ENCODE peak calls at places on chromosomes 12 and 14, in nine cellular contexts. S is suprapubic skin, Y is tibial nerve, U is esophagus squamous epithelium, C is right lobe of liver, H is testis, B is ovary, P is IMR-90, J is body of pancreas. G is an unnamed sample.

GRCh38 chr14:103542545-103543088 is 13.6 kb downstream of the TRMT61A start:
- DNase-seq in U (no peak), P (no peak), H (peak; percentile 61), C (no peak), Y (no peak), S (no peak), J (no peak), B (peak; percentile 47), G (peak; percentile 54)

GRCh38 chr12:57657744-57658143 is 24.7 kb upstream of the B4GALNT1 start:
- DNase-seq in J (peak; percentile 76), C (peak; percentile 70), U (no peak), H (no peak), Y (no peak), S (no peak), B (peak; percentile 37), P (peak; percentile 5), G (peak; percentile 55)

GRCh38 chr12:47377414-47378221 is 297.9 kb upstream of the AMIGO2 start:
- DNase-seq in P (peak; percentile 100), S (peak; percentile 96), H (peak; percentile 90), B (peak; percentile 100), U (peak; percentile 13), J (peak; percentile 44), C (no peak), Y (peak; percentile 91), G (peak; percentile 72)

GRCh38 chr12:66584673-66585072 is 94.2 kb downstream of the GRIP1 start:
- DNase-seq in Y (no peak), U (no peak), J (no peak), C (no peak), H (no peak), S (no peak), P (no peak), B (no peak), G (no peak)

GRCh38 chr12:57517187-57517586 is 3.1 kb downstream of the DDIT3 start:
- DNase-seq in B (no peak), J (no peak), P (peak; percentile 72), C (no peak), S (no peak), U (no peak), H (no peak), Y (no peak), G (no peak)

GRCh38 chr12:25648460-25648859 is 95.4 kb upstream of the LMNTD1 start:
- DNase-seq in B (no peak), P (peak; percentile 73), H (peak; percentile 16), Y (no peak), J (peak; percentile 59), C (no peak), S (peak; percentile 69), U (no peak), G (no peak)

GRCh38 chr12:6464531-6464930 is 5.9 kb downstream of the VAMP1 start:
- DNase-seq in B (no peak), C (no peak), S (no peak), U (no peak), J (no peak), H (no peak), Y (no peak), P (no peak), G (no peak)

GRCh38 chr12:8077207-8077606 is 4.9 kb upstream of the NECAP1 start:
- DNase-seq in J (no peak), U (no peak), S (no peak), Y (no peak), C (no peak), B (no peak), P (peak; percentile 62), H (no peak), G (no peak)

GRCh38 chr12:2358986-2359658 is 306.3 kb downstream of the CACNA1C start:
- DNase-seq in Y (no peak), U (no peak), B (no peak), H (no peak), J (no peak), C (no peak), S (no peak), P (no peak), G (no peak)

GRCh38 chr12:90910958-90911357 is 44.0 kb downstream of the CCER1 start:
- DNase-seq in U (no peak), P (peak; percentile 47), S (no peak), Y (no peak), H (no peak), C (no peak), B (no peak), J (no peak), G (no peak)

GRCh38 chr14:75119056-75119455 is 7.8 kb downstream of the NEK9 start:
- DNase-seq in J (no peak), S (no peak), U (no peak), Y (no peak), B (no peak), H (no peak), C (no peak), P (peak; percentile 38), G (no peak)

GRCh38 chr14:51044961-51045360 is 49.9 kb downstream of the TRIM9 start:
- DNase-seq in H (no peak), B (no peak), S (no peak), C (no peak), U (no peak), P (no peak), Y (no peak), J (no peak), G (no peak)

GRCh38 chr14:71240866-71241520 is 333.7 kb downstream of the PCNX1 start:
- DNase-seq in J (no peak), H (no peak), B (no peak), P (no peak), U (no peak), S (no peak), C (no peak), Y (no peak), G (no peak)

GRCh38 chr14:51342226-51342625 is 102.2 kb downstream of the TMX1 start:
- DNase-seq in U (no peak), Y (no peak), J (no peak), P (peak; percentile 56), H (no peak), C (no peak), B (no peak), S (no peak), G (no peak)

GRCh38 chr12:91356405-91356804 is 173.8 kb upstream of the DCN start:
- DNase-seq in Y (no peak), H (no peak), C (no peak), S (no peak), B (no peak), J (no peak), U (no peak), P (no peak), G (no peak)

GRCh38 chr12:122874081-122874480 is 21.8 kb downstream of the VPS37B start:
- DNase-seq in H (no peak), J (no peak), P (no peak), U (no peak), Y (no peak), B (no peak), C (peak; percentile 37), S (no peak), G (peak; percentile 25)
- H3K27me3 ChIP-seq in H (no peaks in the 10 kb centered on the region), J (no peaks in the 10 kb centered on the region), P (no peaks in the 10 kb centered on the region), U (no peaks in the 10 kb centered on the region), Y (no peaks in the 10 kb centered on the region), B (no peaks in the 10 kb centered on the region), C (no peaks in the 10 kb centered on the region), S (no peaks in the 10 kb centered on the region), G (no peaks in the 10 kb centered on the region)

GRCh38 chr14:24215495-24216344 is at the start of gene MDP1:
- DNase-seq in H (peak; percentile 89), P (peak; percentile 83), S (peak; percentile 90), U (peak; percentile 57), B (peak; percentile 84), C (peak; percentile 87), Y (peak; percentile 77), J (peak; percentile 89), G (peak; percentile 86)
- TF ChIP-seq POLR2A in H (peak; percentile 14), P (peak; percentile 82), S (peak; percentile 9), U (peak; percentile 47), B (peak; percentile 70), C (peak; percentile 75), Y (peak; percentile 44), J (peak; percentile 74), G (no peak)

GRCh38 chr12:114682920-114683708 is 861 bp downstream of the TBX3 start:
- DNase-seq in J (no peak), H (peak; percentile 66), B (peak; percentile 48), U (no peak), P (no peak), S (no peak), C (no peak), Y (no peak), G (peak; percentile 46)
- H3K27me3 ChIP-seq in J (peaks cover 44% of the 10 kb centered on the region), H (no peaks in the 10 kb centered on the region), B (no peaks in the 10 kb centered on the region), U (peaks cover 20% of the 10 kb centered on the region), P (no peaks in the 10 kb centered on the region), S (peaks cover 26% of the 10 kb centered on the region), C (no peaks in the 10 kb centered on the region), Y (no peaks in the 10 kb centered on the region), G (no peaks in the 10 kb centered on the region)

DNA sequence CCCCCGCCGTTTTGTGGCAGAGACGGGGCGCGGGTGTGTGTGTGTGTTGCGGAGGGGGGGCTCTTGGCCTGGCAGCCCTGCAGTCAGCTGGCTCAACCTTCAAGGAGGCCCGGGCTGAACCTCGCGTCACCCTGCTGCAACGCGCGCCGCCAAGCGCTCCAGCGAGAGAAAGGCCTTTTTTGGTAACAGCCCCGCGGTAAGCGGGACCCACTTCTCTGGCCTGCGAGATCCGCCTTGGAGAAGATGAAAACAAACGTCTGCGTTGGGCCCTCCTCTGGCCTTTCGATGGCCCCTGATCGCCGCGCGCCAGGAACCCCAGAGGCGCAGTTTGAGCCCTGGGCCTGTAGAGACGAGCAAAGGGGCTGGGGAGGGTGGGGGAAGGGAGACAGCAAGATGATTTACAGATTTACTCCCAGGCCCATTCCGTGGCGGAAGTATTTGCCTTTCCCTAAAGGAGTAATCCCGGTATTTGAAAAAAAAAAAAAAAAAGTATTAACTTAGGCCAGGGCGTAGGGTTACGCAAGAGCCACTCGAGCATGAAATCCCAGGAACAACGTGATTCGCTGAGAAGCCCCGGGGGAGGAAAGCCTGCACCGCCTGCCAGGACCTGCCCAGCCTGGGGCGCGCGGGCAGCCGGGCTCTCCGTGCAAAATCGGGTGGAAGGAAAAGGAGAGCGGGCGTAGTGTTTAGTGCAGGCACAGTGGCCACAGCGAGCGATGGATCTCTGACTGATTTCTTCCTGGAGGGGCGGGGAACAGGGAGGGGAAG is 4.5 kb upstream of the IRF2BPL start:
- DNase-seq in P (peak; percentile 98), B (peak; percentile 96), H (peak; percentile 91), C (peak; percentile 96), Y (peak; percentile 89), J (peak; percentile 98), U (peak; percentile 51), S (peak; percentile 97), G (peak; percentile 91)
- TF ChIP-seq POLR2A in P (peak; percentile 83), B (peak; percentile 51), H (no peak), C (peak; percentile 76), Y (peak; percentile 31), J (peak; percentile 68), U (no peak), S (no peak), G (peak; percentile 36)

GRCh38 chr12:105733579-105733978 is 403.1 kb downstream of the C12orf75 start:
- DNase-seq in S (no peak), Y (no peak), J (no peak), C (no peak), U (no peak), P (no peak), H (no peak), B (no peak), G (no peak)
- H3K27me3 ChIP-seq in S (no peaks in the 10 kb centered on the region), Y (no peaks in the 10 kb centered on the region), J (no peaks in the 10 kb centered on the region), C (no peaks in the 10 kb centered on the region), U (no peaks in the 10 kb centered on the region), P (peaks cover 18% of the 10 kb centered on the region), H (no peaks in the 10 kb centered on the region), B (no peaks in the 10 kb centered on the region), G (no peaks in the 10 kb centered on the region)

GRCh38 chr14:69331206-69331605 is 66.9 kb downstream of the ERH start:
- DNase-seq in B (no peak), P (no peak), H (no peak), J (no peak), Y (no peak), U (no peak), C (no peak), S (no peak), G (no peak)
- TF ChIP-seq POLR2A in B (no peak), P (no peak), H (no peak), J (no peak), Y (no peak), U (no peak), C (no peak), S (no peak), G (no peak)

GRCh38 chr14:56817396-56817921 is 7.2 kb upstream of the OTX2 start:
- DNase-seq in C (no peak), U (no peak), J (no peak), Y (no peak), B (no peak), S (no peak), H (no peak), P (no peak), G (no peak)
- H3K27me3 ChIP-seq in C (peaks cover 7% of the 10 kb centered on the region), U (peaks cover 25% of the 10 kb centered on the region), J (peaks cover 39% of the 10 kb centered on the region), Y (no peaks in the 10 kb centered on the region), B (no peaks in the 10 kb centered on the region), S (peaks cover 95% of the 10 kb centered on the region), H (no peaks in the 10 kb centered on the region), P (peaks cover 46% of the 10 kb centered on the region), G (peaks cover 9% of the 10 kb centered on the region)

G was measured in stomach.